ENCODE peak calls at places on chromosomes 7 and 10, in four cellular contexts. A is SK-N-SH, Z is HCT116, N is HepG2. P is an unnamed sample.

GRCh38 chr7:103651978-103652377 is 206.0 kb upstream of the SLC26A5 start:
- DNase-seq in Z (no peak), A (no peak), N (no peak), P (no peak)

GRCh38 chr7:776992-777520 is 50.0 kb upstream of the PRKAR1B start:
- DNase-seq in N (no peak), Z (no peak), A (no peak), P (no peak)

GRCh38 chr7:134905375-134905774 is 80.9 kb upstream of the AGBL3 start:
- DNase-seq in N (no peak), A (no peak), Z (no peak), P (no peak)

GRCh38 chr7:74058486-74058885 is 25.1 kb upstream of the LIMK1 start:
- DNase-seq in A (no peak), N (no peak), Z (no peak), P (no peak)

GRCh38 chr7:113710310-113711106 is 208.3 kb downstream of the PPP1R3A start:
- DNase-seq in N (peak), Z (peak), A (peak), P (peak)

GRCh38 chr7:90520484-90520883 is 51.0 kb downstream of the PTTG1IP2 start:
- DNase-seq in N (no peak), Z (peak), A (no peak), P (no peak)

GRCh38 chr10:24438800-24439199 is 229.9 kb downstream of the KIAA1217 start:
- DNase-seq in N (no peak), Z (no peak), A (no peak), P (no peak)

GRCh38 chr7:30365626-30366025 is 81.2 kb downstream of the ZNRF2 start:
- DNase-seq in A (no peak), N (no peak), Z (no peak), P (no peak)

GRCh38 chr10:132152896-132153580 is 33.7 kb upstream of the DPYSL4 start:
- DNase-seq in A (no peak), Z (no peak), N (no peak), P (no peak)

GRCh38 chr7:157370761-157371160 is 34.0 kb downstream of the DNAJB6 start:
- DNase-seq in N (no peak), A (no peak), Z (no peak), P (no peak)

GRCh38 chr7:117169907-117170306 is 153.0 kb downstream of the WNT2 start:
- DNase-seq in Z (no peak), N (no peak), A (no peak), P (no peak)
- TF ChIP-seq SIN3A in Z (no peak), N (no peak), A (no peak), P (no peak)

GRCh38 chr7:151462306-151462779 is 22.4 kb upstream of the CRYGN start:
- DNase-seq in N (no peak), Z (no peak), A (no peak), P (no peak)

GRCh38 chr7:151460474-151460855 is 20.5 kb upstream of the CRYGN start:
- DNase-seq in A (no peak), Z (no peak), N (no peak), P (no peak)

GRCh38 chr7:151459726-151460473 is 20.0 kb upstream of the CRYGN start:
- DNase-seq in Z (peak), N (peak), A (peak), P (peak)

GRCh38 chr7:151461096-151461941 is 21.4 kb upstream of the CRYGN start:
- DNase-seq in N (no peak), A (no peak), Z (no peak), P (no peak)

GRCh38 chr7:151461942-151462230 is 21.9 kb upstream of the CRYGN start:
- DNase-seq in A (no peak), N (no peak), Z (no peak), P (no peak)
- TF ChIP-seq CTCF in A (no peak), N (no peak), Z (no peak), P (no peak)

DNA sequence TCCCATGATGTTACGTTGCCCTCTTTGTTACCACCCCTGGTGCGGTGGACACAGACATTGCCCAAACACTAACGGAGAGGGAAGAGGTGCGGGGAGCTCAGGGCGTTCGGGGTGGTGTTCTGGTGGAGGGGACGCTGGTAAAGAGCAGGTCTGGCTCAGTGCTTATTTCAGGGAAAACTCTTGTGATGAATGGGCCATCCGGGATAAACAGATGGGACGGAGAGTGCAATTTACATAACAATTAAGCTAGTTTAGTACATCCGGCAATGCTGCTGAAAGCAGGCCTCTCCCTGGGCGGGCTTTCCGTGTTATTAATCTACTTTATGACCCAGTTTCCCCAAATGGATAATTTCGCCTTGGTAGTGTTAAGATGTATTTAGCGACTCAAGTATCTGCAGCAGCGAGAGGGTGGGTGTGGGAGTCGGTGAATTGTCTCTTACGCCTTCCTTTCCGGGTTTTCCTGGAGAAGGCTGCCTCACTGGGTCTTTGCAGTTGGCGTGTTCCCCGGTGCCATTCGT is 25.1 kb downstream of the FOXK1 start:
- DNase-seq in Z (no peak), N (no peak), A (no peak), P (no peak)
- H3K4me3 ChIP-seq in Z (no peak), N (no peak), A (no peak), P (no peak)

GRCh38 chr10:32985781-32986350 is 27.8 kb upstream of the ITGB1 start:
- DNase-seq in Z (no peak), A (no peak), N (peak), P (no peak)
- TF ChIP-seq SIN3A in Z (no peak), A (no peak), N (no peak), P (no peak)

DNA sequence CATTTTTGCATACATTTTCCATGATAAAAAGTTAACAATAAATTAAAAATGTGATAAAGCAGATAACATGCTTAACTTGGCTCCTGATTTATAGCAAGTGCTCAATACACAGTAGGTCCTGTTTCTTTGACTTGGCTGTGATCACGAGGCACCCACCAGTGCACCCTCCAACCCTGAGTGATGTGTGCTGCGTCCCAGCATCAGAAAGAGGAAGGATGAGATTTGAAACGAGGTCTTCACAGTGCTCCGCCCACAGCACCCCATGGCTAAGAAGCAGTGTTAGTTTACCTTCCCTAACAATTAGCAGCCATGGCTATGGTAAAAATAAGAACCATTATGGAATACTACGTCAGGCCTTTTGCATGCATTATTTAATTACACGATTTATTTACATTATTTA is 292.0 kb upstream of the ZMIZ1 start:
- DNase-seq in Z (no peak), N (no peak), A (no peak), P (no peak)
- TF ChIP-seq CTCF in Z (no peak), N (no peak), A (no peak), P (no peak)

GRCh38 chr7:129780257-129781127 is 169.0 kb downstream of the NRF1 start:
- DNase-seq in Z (peak), A (peak), N (peak), P (peak)
- H3K4me3 ChIP-seq in Z (peak), A (peak), N (peak), P (peak)